ENCODE peak calls at places on chromosomes 7 and 10, in nine cellular contexts. A is BJ, F is psoas muscle, E is fibroblast of mammary gland, W is A549, Y is cardiac muscle cell, Q is NB4, G is lower leg skin, D is transverse colon. K is an unnamed sample.

GRCh38 chr7:93728292-93728691 is 153.8 kb upstream of the CALCR start:
- DNase-seq in A (no peak), F (no peak), E (peak; percentile 3), W (no peak), Y (no peak), Q (no peak), G (no peak), D (no peak), K (no peak)

GRCh38 chr7:130960208-130960988 is 226.4 kb upstream of the KLF14 start:
- DNase-seq in A (peak; percentile 97), F (no peak), E (peak; percentile 99), W (peak; percentile 59), Y (no peak), Q (peak; percentile 94), G (no peak), D (no peak), K (no peak)

GRCh38 chr10:100962346-100963080 is 6.8 kb upstream of the SEMA4G start:
- DNase-seq in A (no peak), F (no peak), E (no peak), W (no peak), Y (no peak), Q (no peak), G (no peak), D (no peak), K (no peak)

GRCh38 chr7:138755831-138756590 is 41.8 kb upstream of the TMEM213 start:
- DNase-seq in A (no peak), F (no peak), E (no peak), W (no peak), Y (no peak), Q (no peak), G (no peak), D (no peak), K (no peak)

GRCh38 chr10:88687853-88688467 is 18.1 kb upstream of the LIPK start:
- DNase-seq in A (no peak), F (no peak), E (peak; percentile 48), W (peak; percentile 27), Y (peak; percentile 38), Q (peak; percentile 40), G (no peak), D (no peak), K (no peak)

GRCh38 chr7:156360835-156361234 is 279.7 kb upstream of the RNF32 start:
- DNase-seq in A (no peak), F (no peak), E (no peak), W (no peak), Y (no peak), Q (no peak), G (no peak), D (no peak), K (no peak)

GRCh38 chr7:104794154-104794553 is 219.9 kb upstream of the KMT2E start:
- DNase-seq in A (no peak), F (no peak), E (no peak), W (no peak), Y (no peak), Q (no peak), G (no peak), D (no peak), K (no peak)

GRCh38 chr7:37930226-37930948 is 9.9 kb downstream of the EPDR1 start:
- DNase-seq in A (peak; percentile 72), F (no peak), E (peak; percentile 37), W (no peak), Y (no peak), Q (no peak), G (no peak), D (no peak), K (no peak)

GRCh38 chr10:100470367-100470766 is 7.6 kb downstream of the WNT8B start:
- DNase-seq in A (no peak), F (no peak), E (peak; percentile 27), W (no peak), Y (no peak), Q (no peak), G (no peak), D (no peak), K (no peak)

GRCh38 chr7:100390286-100391028 is 17.2 kb downstream of the PILRA start:
- DNase-seq in A (no peak), F (no peak), E (no peak), W (no peak), Y (no peak), Q (no peak), G (no peak), D (no peak), K (peak; percentile 36)

GRCh38 chr7:50626286-50626685 is 61.1 kb upstream of the DDC start:
- DNase-seq in A (no peak), F (no peak), E (no peak), W (no peak), Y (no peak), Q (no peak), G (no peak), D (no peak), K (no peak)

GRCh38 chr10:132891313-132891712 is 51.1 kb downstream of the CFAP46 start:
- DNase-seq in A (no peak), F (no peak), E (no peak), W (no peak), Y (no peak), Q (no peak), G (no peak), D (no peak), K (no peak)

GRCh38 chr7:108452707-108453106 is 3.5 kb downstream of the NRCAM start:
- DNase-seq in A (no peak), F (no peak), E (peak; percentile 63), W (peak; percentile 52), Y (peak; percentile 19), Q (peak; percentile 58), G (no peak), D (no peak), K (no peak)

GRCh38 chr10:125662616-125663015 is 20.3 kb downstream of the TEX36 start:
- DNase-seq in A (no peak), F (no peak), E (no peak), W (no peak), Y (no peak), Q (no peak), G (no peak), D (no peak), K (no peak)

GRCh38 chr7:70631732-70632131 is 500.2 kb upstream of the GALNT17 start:
- DNase-seq in A (no peak), F (no peak), E (no peak), W (no peak), Y (no peak), Q (no peak), G (no peak), D (no peak), K (no peak)

GRCh38 chr7:70700055-70700934 is 431.6 kb upstream of the GALNT17 start:
- DNase-seq in A (no peak), F (no peak), E (no peak), W (no peak), Y (no peak), Q (no peak), G (no peak), D (no peak), K (no peak)

GRCh38 chr7:24882989-24883631 is 96.9 kb downstream of the OSBPL3 start:
- DNase-seq in A (peak; percentile 24), F (peak; percentile 72), E (peak; percentile 97), W (no peak), Y (no peak), Q (peak; percentile 49), G (peak; percentile 62), D (no peak), K (peak; percentile 38)
- H3K4me3 ChIP-seq in A (no peak overlapping the region), F (no peak overlapping the region), E (no peak overlapping the region), W (no peak overlapping the region), Y (no peak overlapping the region), Q (no peak overlapping the region), G (no peak overlapping the region), D (no peak overlapping the region), K (no peak overlapping the region)

DNA sequence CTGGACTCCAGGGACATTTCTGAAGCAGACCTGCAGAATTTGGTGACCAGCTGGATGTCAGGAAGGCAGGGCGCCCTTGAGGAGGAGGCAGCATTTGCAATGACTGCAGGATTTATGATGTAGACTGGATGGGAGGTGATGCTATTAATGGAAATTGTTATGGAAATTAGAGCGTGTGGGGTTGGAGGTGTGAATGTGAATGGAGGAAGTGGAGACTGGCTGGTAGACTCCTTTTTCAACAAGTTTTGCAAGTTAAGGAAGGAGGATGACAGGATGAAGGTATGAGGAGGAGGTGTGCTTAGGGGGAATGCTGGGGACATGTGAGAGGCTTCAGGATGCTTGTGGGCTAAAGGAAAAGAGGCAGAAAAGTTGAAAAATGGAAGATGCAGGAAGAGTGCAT is 137.0 kb downstream of the TMEM178B start:
- DNase-seq in A (no peak), F (no peak), E (no peak), W (no peak), Y (no peak), Q (no peak), G (no peak), D (no peak), K (no peak)
- H3K4me3 ChIP-seq in A (no peak overlapping the region), F (no peak overlapping the region), E (no peak overlapping the region), W (no peak overlapping the region), Y (no peak overlapping the region), Q (no peak overlapping the region), G (no peak overlapping the region), D (no peak overlapping the region), K (no peak overlapping the region)

GRCh38 chr10:78459639-78460037 is 426.0 kb downstream of the RPS24 start:
- DNase-seq in A (no peak), F (no peak), E (no peak), W (no peak), Y (no peak), Q (no peak), G (no peak), D (no peak), K (no peak)
- H3K4me3 ChIP-seq in A (no peak overlapping the region), F (no peak overlapping the region), E (no peak overlapping the region), W (peak overlapping the region; percentile 14), Y (no peak overlapping the region), Q (no peak overlapping the region), G (no peak overlapping the region), D (no peak overlapping the region), K (no peak overlapping the region)

GRCh38 chr7:24284699-24285506 is 913 bp downstream of the NPY start:
- DNase-seq in A (no peak), F (no peak), E (no peak), W (no peak), Y (peak; percentile 53), Q (no peak), G (no peak), D (no peak), K (no peak)

GRCh38 chr7:24283559-24283899 is 461 bp upstream of the NPY start:
- DNase-seq in A (no peak), F (no peak), E (no peak), W (no peak), Y (no peak), Q (no peak), G (no peak), D (no peak), K (no peak)

GRCh38 chr7:24279512-24279911 is 4.5 kb upstream of the NPY start:
- DNase-seq in A (no peak), F (no peak), E (no peak), W (no peak), Y (no peak), Q (no peak), G (no peak), D (no peak), K (no peak)

DNA sequence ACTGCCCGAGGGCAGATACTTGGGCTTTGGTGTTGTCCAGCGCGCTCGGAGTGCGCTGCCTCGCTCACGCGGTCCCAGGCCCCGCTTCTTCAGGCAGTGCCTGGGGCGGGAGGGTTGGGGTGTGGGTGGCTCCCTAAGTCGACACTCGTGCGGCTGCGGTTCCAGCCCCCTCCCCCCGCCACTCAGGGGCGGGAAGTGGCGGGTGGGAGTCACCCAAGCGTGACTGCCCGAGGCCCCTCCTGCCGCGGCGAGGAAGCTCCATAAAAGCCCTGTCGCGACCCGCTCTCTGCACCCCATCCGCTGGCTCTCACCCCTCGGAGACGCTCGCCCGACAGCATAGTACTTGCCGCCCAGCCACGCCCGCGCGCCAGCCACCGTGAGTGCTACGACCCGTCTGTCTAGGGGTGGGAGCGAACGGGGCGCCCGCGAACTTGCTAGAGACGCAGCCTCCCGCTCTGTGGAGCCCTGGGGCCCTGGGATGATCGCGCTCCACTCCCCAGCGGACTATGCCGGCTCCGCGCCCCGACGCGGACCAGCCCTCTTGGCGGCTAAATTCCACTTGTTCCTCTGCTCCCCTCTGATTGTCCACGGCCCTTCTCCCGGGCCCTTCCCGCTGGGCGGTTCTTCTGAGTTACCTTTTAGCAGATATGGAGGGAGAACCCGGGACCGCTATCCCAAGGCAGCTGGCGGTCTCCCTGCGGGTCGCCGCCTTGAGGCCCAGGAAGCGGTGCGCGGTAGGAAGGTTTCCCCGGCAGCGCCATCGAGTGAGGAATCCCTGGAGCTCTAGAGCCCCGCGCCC is at the start of gene NPY:
- DNase-seq in A (no peak), F (no peak), E (no peak), W (no peak), Y (peak; percentile 44), Q (no peak), G (no peak), D (no peak), K (no peak)
- H3K4me3 ChIP-seq in A (no peak within 1 kb of the TSS), F (peak within 1 kb of the TSS; percentile 44), E (no peak within 1 kb of the TSS), W (peak within 1 kb of the TSS; percentile 38), Y (peak within 1 kb of the TSS; percentile 26), Q (no peak within 1 kb of the TSS), G (no peak within 1 kb of the TSS), D (no peak within 1 kb of the TSS), K (no peak within 1 kb of the TSS)